ENCODE peak calls at places on chromosomes 7 and 10, in nine cellular contexts. O is activated T-cell treated with anti-CD3 and anti-CD28 coated beads, Interleukin-2, amount 50 U/mL, for 4 hours; T is hepatocyte; M is NCI-H1417; H is stimulated activated CD8-positive, alpha-beta memory T cell treated with anti-CD3 and anti-CD28 coated beads, Interleukin-7, amount 100 ng/mL, for 4 hours; K is COR-L47; Y is PC-3; R is fibroblast of lung; G is LoVo. U is an unnamed sample.

GRCh38 chr7:66921918-66922486 is 977 bp downstream of the TMEM248 start:
- DNase-seq in G (no peak), Y (peak; percentile 18), T (peak; percentile 38), K (no peak), R (peak; percentile 13), O (peak; percentile 18), H (peak; percentile 12), M (peak; percentile 53), U (no peak)

GRCh38 chr7:130910949-130911944 is 177.2 kb upstream of the KLF14 start:
- DNase-seq in K (no peak), R (peak; percentile 80), T (no peak), O (no peak), M (no peak), H (no peak), Y (peak; percentile 55), G (no peak), U (peak; percentile 72)

GRCh38 chr7:81859433-81859832 is 89.6 kb upstream of the HGF start:
- DNase-seq in T (no peak), M (no peak), Y (no peak), H (no peak), R (no peak), K (no peak), G (no peak), O (no peak), U (no peak)

GRCh38 chr10:90777614-90778013 is 80.2 kb downstream of the HTR7 start:
- DNase-seq in H (no peak), Y (no peak), M (no peak), O (no peak), T (no peak), K (no peak), R (no peak), G (no peak), U (no peak)

GRCh38 chr7:151381333-151382078 is 28.3 kb downstream of the WDR86 start:
- DNase-seq in O (peak; percentile 46), K (peak; percentile 68), Y (no peak), R (no peak), H (peak; percentile 2), M (peak; percentile 67), G (no peak), T (no peak), U (no peak)

GRCh38 chr7:2843711-2844152 is 376 bp downstream of the GNA12 start:
- DNase-seq in G (peak; percentile 31), T (peak; percentile 64), H (no peak), M (peak; percentile 69), O (peak; percentile 15), Y (no peak), K (peak; percentile 54), R (peak; percentile 47), U (no peak)

GRCh38 chr10:5887641-5888040 is 2.1 kb downstream of the ANKRD16 start:
- DNase-seq in O (no peak), Y (no peak), M (no peak), H (no peak), G (no peak), K (no peak), R (no peak), T (no peak), U (no peak)

GRCh38 chr10:29689001-29689400 is 54.2 kb upstream of the SVIL start:
- DNase-seq in R (peak; percentile 86), H (no peak), T (no peak), O (no peak), K (no peak), G (peak; percentile 9), Y (peak; percentile 76), M (peak; percentile 6), U (peak; percentile 79)

GRCh38 chr10:30463944-30464451 is 30.0 kb downstream of the MAP3K8 start:
- DNase-seq in Y (peak; percentile 23), O (no peak), T (no peak), K (no peak), M (no peak), G (no peak), R (peak; percentile 41), H (no peak), U (no peak)